ENCODE peak calls at places on chromosomes 3 and 15, in seven cellular contexts. One of them, this sample, is unnamed. For H3K4me1, the result is how much of the 10 kb centered on the place peaks cover.

GRCh38 chr3:190626951-190627620 is 113.2 kb downstream of the IL1RAP start:
- DNase-seq in left ventricle myocardium inferior: no peak
- DNase-seq in suprapubic skin: no peak
- DNase-seq in body of pancreas: no peak
- DNase-seq in heart right ventricle: no peak
- DNase-seq in breast epithelium: no peak
- DNase-seq in tibial nerve: no peak
- DNase-seq in this sample: no peak

GRCh38 chr3:1609416-1609815 is 489.2 kb upstream of the CNTN4 start:
- DNase-seq in tibial nerve: no peak
- DNase-seq in body of pancreas: no peak
- DNase-seq in left ventricle myocardium inferior: no peak
- DNase-seq in suprapubic skin: no peak
- DNase-seq in heart right ventricle: no peak
- DNase-seq in breast epithelium: no peak
- DNase-seq in this sample: no peak

GRCh38 chr15:42035362-42035761 is 14.5 kb upstream of the PLA2G4E start:
- DNase-seq in heart right ventricle: no peak
- DNase-seq in breast epithelium: no peak
- DNase-seq in suprapubic skin: no peak
- DNase-seq in body of pancreas: no peak
- DNase-seq in tibial nerve: no peak
- DNase-seq in left ventricle myocardium inferior: no peak
- DNase-seq in this sample: peak

GRCh38 chr3:170117134-170117533 is 64.4 kb downstream of the PHC3 start:
- DNase-seq in heart right ventricle: no peak
- DNase-seq in body of pancreas: no peak
- DNase-seq in breast epithelium: no peak
- DNase-seq in left ventricle myocardium inferior: no peak
- DNase-seq in tibial nerve: no peak
- DNase-seq in suprapubic skin: no peak
- DNase-seq in this sample: no peak

GRCh38 chr3:71219744-71220638 is 363.5 kb downstream of the FOXP1 start:
- DNase-seq in breast epithelium: no peak
- DNase-seq in left ventricle myocardium inferior: no peak
- DNase-seq in suprapubic skin: no peak
- DNase-seq in tibial nerve: no peak
- DNase-seq in body of pancreas: no peak
- DNase-seq in heart right ventricle: no peak
- DNase-seq in this sample: no peak

GRCh38 chr15:56568466-56569167 is 103.7 kb upstream of the MNS1 start:
- DNase-seq in body of pancreas: no peak
- DNase-seq in heart right ventricle: no peak
- DNase-seq in left ventricle myocardium inferior: no peak
- DNase-seq in suprapubic skin: no peak
- DNase-seq in breast epithelium: no peak
- DNase-seq in tibial nerve: no peak
- DNase-seq in this sample: no peak

GRCh38 chr3:136844726-136845125 is 17.3 kb upstream of the NCK1 start:
- DNase-seq in suprapubic skin: no peak
- DNase-seq in breast epithelium: no peak
- DNase-seq in heart right ventricle: no peak
- DNase-seq in tibial nerve: no peak
- DNase-seq in left ventricle myocardium inferior: no peak
- DNase-seq in body of pancreas: no peak
- DNase-seq in this sample: no peak

GRCh38 chr3:147257972-147258371 is 148.4 kb downstream of the ZIC4 start:
- DNase-seq in body of pancreas: no peak
- DNase-seq in tibial nerve: no peak
- DNase-seq in heart right ventricle: no peak
- DNase-seq in breast epithelium: no peak
- DNase-seq in left ventricle myocardium inferior: no peak
- DNase-seq in suprapubic skin: no peak
- DNase-seq in this sample: no peak

GRCh38 chr15:31484986-31485385 is 158.4 kb downstream of the KLF13 start:
- DNase-seq in tibial nerve: no peak
- DNase-seq in body of pancreas: no peak
- DNase-seq in heart right ventricle: no peak
- DNase-seq in left ventricle myocardium inferior: no peak
- DNase-seq in breast epithelium: no peak
- DNase-seq in suprapubic skin: peak
- DNase-seq in this sample: no peak

GRCh38 chr3:51353566-51354140 is 31.4 kb upstream of the MANF start:
- DNase-seq in body of pancreas: no peak
- DNase-seq in suprapubic skin: no peak
- DNase-seq in heart right ventricle: no peak
- DNase-seq in tibial nerve: no peak
- DNase-seq in left ventricle myocardium inferior: no peak
- DNase-seq in breast epithelium: no peak
- DNase-seq in this sample: no peak

GRCh38 chr3:40223856-40224255 is 85.7 kb upstream of the EIF1B start:
- DNase-seq in breast epithelium: no peak
- DNase-seq in heart right ventricle: no peak
- DNase-seq in left ventricle myocardium inferior: no peak
- DNase-seq in suprapubic skin: no peak
- DNase-seq in tibial nerve: no peak
- DNase-seq in body of pancreas: no peak
- DNase-seq in this sample: no peak

GRCh38 chr3:46923559-46924350 is 46.2 kb downstream of the PTH1R start:
- DNase-seq in heart right ventricle: no peak
- DNase-seq in tibial nerve: no peak
- DNase-seq in suprapubic skin: peak
- DNase-seq in breast epithelium: no peak
- DNase-seq in body of pancreas: peak
- DNase-seq in left ventricle myocardium inferior: no peak
- DNase-seq in this sample: no peak

GRCh38 chr3:118833075-118833474 is 201.6 kb downstream of the IGSF11 start:
- DNase-seq in breast epithelium: no peak
- DNase-seq in suprapubic skin: no peak
- DNase-seq in left ventricle myocardium inferior: no peak
- DNase-seq in body of pancreas: no peak
- DNase-seq in tibial nerve: no peak
- DNase-seq in heart right ventricle: no peak
- DNase-seq in this sample: no peak

GRCh38 chr15:61237400-61237799 is 8.3 kb upstream of the RORA start:
- DNase-seq in tibial nerve: no peak
- DNase-seq in suprapubic skin: no peak
- DNase-seq in breast epithelium: no peak
- DNase-seq in left ventricle myocardium inferior: no peak
- DNase-seq in body of pancreas: no peak
- DNase-seq in heart right ventricle: no peak
- DNase-seq in this sample: no peak

GRCh38 chr3:122679467-122680291 is 960 bp upstream of the PARP14 start:
- DNase-seq in left ventricle myocardium inferior: no peak
- DNase-seq in breast epithelium: peak
- DNase-seq in tibial nerve: peak
- DNase-seq in suprapubic skin: no peak
- DNase-seq in heart right ventricle: peak
- DNase-seq in body of pancreas: peak
- DNase-seq in this sample: no peak

GRCh38 chr3:177401375-177401774 is 204.1 kb upstream of the TBL1XR1 start:
- DNase-seq in breast epithelium: no peak
- DNase-seq in heart right ventricle: no peak
- DNase-seq in body of pancreas: no peak
- DNase-seq in suprapubic skin: no peak
- DNase-seq in tibial nerve: no peak
- DNase-seq in left ventricle myocardium inferior: no peak
- DNase-seq in this sample: no peak

GRCh38 chr15:99909914-99910313 is 176.7 kb upstream of the LYSMD4 start:
- DNase-seq in body of pancreas: no peak
- DNase-seq in breast epithelium: no peak
- DNase-seq in tibial nerve: no peak
- DNase-seq in suprapubic skin: no peak
- DNase-seq in left ventricle myocardium inferior: no peak
- DNase-seq in heart right ventricle: no peak
- DNase-seq in this sample: no peak

GRCh38 chr3:185253645-185254410 is at the start of gene EHHADH:
- DNase-seq in body of pancreas: peak
- DNase-seq in breast epithelium: peak
- DNase-seq in heart right ventricle: peak
- DNase-seq in suprapubic skin: peak
- DNase-seq in tibial nerve: peak
- DNase-seq in left ventricle myocardium inferior: peak
- DNase-seq in this sample: peak

GRCh38 chr15:51579012-51579411 is 43.6 kb downstream of the DMXL2 start:
- DNase-seq in body of pancreas: no peak
- DNase-seq in tibial nerve: no peak
- DNase-seq in suprapubic skin: no peak
- DNase-seq in breast epithelium: no peak
- DNase-seq in heart right ventricle: no peak
- DNase-seq in left ventricle myocardium inferior: no peak
- DNase-seq in this sample: no peak

GRCh38 chr3:37338500-37338899 is 164.1 kb upstream of the LRRFIP2 start:
- DNase-seq in tibial nerve: no peak
- DNase-seq in body of pancreas: no peak
- DNase-seq in breast epithelium: no peak
- DNase-seq in heart right ventricle: no peak
- DNase-seq in left ventricle myocardium inferior: no peak
- DNase-seq in suprapubic skin: no peak
- DNase-seq in this sample: no peak

GRCh38 chr15:44426975-44427755 is at the start of gene CTDSPL2:
- DNase-seq in breast epithelium: peak
- DNase-seq in left ventricle myocardium inferior: peak
- DNase-seq in body of pancreas: peak
- DNase-seq in suprapubic skin: peak
- DNase-seq in heart right ventricle: peak
- DNase-seq in tibial nerve: peak
- DNase-seq in this sample: peak
- TF ChIP-seq CTCF in breast epithelium: peak
- TF ChIP-seq CTCF in left ventricle myocardium inferior: peak
- TF ChIP-seq CTCF in body of pancreas: peak
- TF ChIP-seq CTCF in suprapubic skin: peak
- TF ChIP-seq CTCF in heart right ventricle: peak
- TF ChIP-seq CTCF in tibial nerve: peak
- TF ChIP-seq CTCF in this sample: peak

GRCh38 chr3:14646589-14647413 is 4.8 kb upstream of the CCDC174 start:
- DNase-seq in breast epithelium: no peak
- DNase-seq in heart right ventricle: no peak
- DNase-seq in tibial nerve: no peak
- DNase-seq in body of pancreas: no peak
- DNase-seq in left ventricle myocardium inferior: no peak
- DNase-seq in suprapubic skin: no peak
- DNase-seq in this sample: no peak

GRCh38 chr3:14646150-14646573 is 5.4 kb upstream of the CCDC174 start:
- DNase-seq in suprapubic skin: no peak
- DNase-seq in left ventricle myocardium inferior: no peak
- DNase-seq in body of pancreas: no peak
- DNase-seq in breast epithelium: no peak
- DNase-seq in tibial nerve: no peak
- DNase-seq in heart right ventricle: no peak
- DNase-seq in this sample: no peak

GRCh38 chr3:14650193-14650592 is 1.4 kb upstream of the CCDC174 start:
- DNase-seq in tibial nerve: no peak
- DNase-seq in body of pancreas: no peak
- DNase-seq in breast epithelium: no peak
- DNase-seq in heart right ventricle: no peak
- DNase-seq in left ventricle myocardium inferior: no peak
- DNase-seq in suprapubic skin: no peak
- DNase-seq in this sample: no peak

GRCh38 chr3:14649466-14649865 is 2.1 kb upstream of the CCDC174 start:
- DNase-seq in breast epithelium: no peak
- DNase-seq in suprapubic skin: no peak
- DNase-seq in tibial nerve: no peak
- DNase-seq in heart right ventricle: no peak
- DNase-seq in left ventricle myocardium inferior: no peak
- DNase-seq in body of pancreas: no peak
- DNase-seq in this sample: no peak

DNA sequence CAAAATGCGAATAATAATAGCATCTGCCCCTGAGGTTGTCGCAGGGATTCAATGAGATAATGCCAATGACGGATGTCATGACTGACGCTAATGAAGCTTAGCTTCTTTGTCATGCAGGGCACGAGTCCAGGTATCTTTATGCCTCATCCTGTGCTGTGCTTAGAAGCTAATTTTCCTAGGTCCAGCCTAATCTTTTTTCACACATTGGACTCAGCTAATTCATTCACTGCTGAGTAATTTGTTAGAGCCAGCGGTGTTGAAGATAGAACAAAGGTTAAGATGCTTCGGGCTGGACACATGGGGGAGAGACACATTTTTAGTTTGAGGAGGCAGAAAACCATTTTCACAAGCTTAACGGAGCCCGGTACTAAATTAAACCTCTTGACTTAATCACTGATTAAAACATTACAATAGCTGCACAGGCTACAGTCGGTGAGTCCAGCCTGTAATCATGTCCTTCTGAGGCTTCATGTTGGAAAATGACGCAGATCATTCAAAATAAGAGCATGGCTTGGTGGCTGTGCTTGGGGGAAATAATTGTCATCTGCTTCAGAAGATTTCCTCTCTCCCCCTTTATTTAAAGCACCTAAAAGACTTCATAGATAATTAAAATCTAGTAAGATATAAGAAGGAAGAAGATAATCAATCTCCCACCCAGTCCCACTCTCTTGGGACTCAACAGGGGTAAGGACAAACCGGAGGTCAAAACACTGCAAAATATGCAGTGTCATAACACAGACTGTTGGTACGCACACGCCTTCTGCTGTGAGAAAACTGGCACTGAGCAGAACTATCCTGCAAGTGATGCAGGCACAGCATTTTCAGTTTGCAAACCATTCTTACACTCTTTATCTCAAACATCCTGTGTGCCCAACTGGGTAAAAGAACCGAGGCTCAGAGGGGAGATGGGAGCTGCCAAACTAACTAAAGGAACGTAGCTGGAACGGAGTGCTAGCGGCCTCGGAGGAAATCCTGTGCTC is 3.3 kb upstream of the CCDC174 start:
- DNase-seq in tibial nerve: no peak
- DNase-seq in suprapubic skin: no peak
- DNase-seq in heart right ventricle: no peak
- DNase-seq in breast epithelium: no peak
- DNase-seq in left ventricle myocardium inferior: no peak
- DNase-seq in body of pancreas: no peak
- DNase-seq in this sample: no peak
- H3K27ac ChIP-seq in tibial nerve: no peak
- H3K27ac ChIP-seq in suprapubic skin: no peak
- H3K27ac ChIP-seq in heart right ventricle: peak
- H3K27ac ChIP-seq in breast epithelium: no peak
- H3K27ac ChIP-seq in left ventricle myocardium inferior: peak
- H3K27ac ChIP-seq in body of pancreas: no peak
- H3K27ac ChIP-seq in this sample: no peak

DNA sequence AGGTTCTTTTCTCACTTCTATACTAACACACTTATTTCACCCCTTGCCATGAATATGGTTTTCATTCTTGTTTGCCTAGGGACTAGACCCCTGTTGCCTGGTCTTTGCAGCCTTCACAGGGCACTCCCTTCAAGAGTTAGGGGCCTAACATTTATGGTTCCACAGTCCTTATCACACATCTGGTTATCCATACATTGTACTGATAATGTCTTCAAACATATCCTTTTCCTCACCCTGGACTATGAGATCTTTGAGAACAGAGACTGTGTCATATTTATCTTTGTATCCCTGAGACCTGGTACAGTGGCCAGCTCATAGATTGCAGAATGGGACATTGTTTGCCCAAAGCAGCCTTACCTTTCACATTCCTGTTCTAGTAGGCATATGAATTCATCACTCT is 106.2 kb downstream of the CMSS1 start:
- DNase-seq in suprapubic skin: no peak
- DNase-seq in breast epithelium: no peak
- DNase-seq in heart right ventricle: no peak
- DNase-seq in left ventricle myocardium inferior: no peak
- DNase-seq in tibial nerve: no peak
- DNase-seq in body of pancreas: no peak
- DNase-seq in this sample: no peak
- H3K4me1 ChIP-seq in suprapubic skin: half or more
- H3K4me1 ChIP-seq in breast epithelium: under half
- H3K4me1 ChIP-seq in heart right ventricle: under half
- H3K4me1 ChIP-seq in left ventricle myocardium inferior: half or more
- H3K4me1 ChIP-seq in tibial nerve: under half
- H3K4me1 ChIP-seq in body of pancreas: under half
- H3K4me1 ChIP-seq in this sample: under half

GRCh38 chr15:67501177-67501835 is 19.6 kb upstream of the C15orf61 start:
- DNase-seq in tibial nerve: no peak
- DNase-seq in suprapubic skin: no peak
- DNase-seq in breast epithelium: no peak
- DNase-seq in heart right ventricle: no peak
- DNase-seq in left ventricle myocardium inferior: no peak
- DNase-seq in body of pancreas: no peak
- DNase-seq in this sample: no peak
- TF ChIP-seq CTCF in tibial nerve: no peak
- TF ChIP-seq CTCF in suprapubic skin: no peak
- TF ChIP-seq CTCF in breast epithelium: no peak
- TF ChIP-seq CTCF in heart right ventricle: peak
- TF ChIP-seq CTCF in left ventricle myocardium inferior: peak
- TF ChIP-seq CTCF in body of pancreas: peak
- TF ChIP-seq CTCF in this sample: no peak